ENCODE peak calls at places on chromosomes 16 and 17, in five cellular contexts. T is endodermal cell, R is neural progenitor cell, C is cardiac muscle cell, P is heart left ventricle. A is an unnamed sample.

GRCh38 chr16:526181-527014 is 1.1 kb upstream of the CAPN15 start:
- DNase-seq in C (peak; percentile 66), R (peak; percentile 78), T (peak; percentile 81), P (peak; percentile 75), A (no peak)

GRCh38 chr17:3511841-3512511 is 36.2 kb downstream of the ASPA start:
- DNase-seq in C (peak; percentile 14), P (no peak), T (no peak), R (no peak), A (no peak)

GRCh38 chr17:69254187-69254586 is 25.6 kb upstream of the ABCA10 start:
- DNase-seq in C (no peak), T (no peak), P (no peak), R (no peak), A (no peak)

GRCh38 chr17:2222901-2223616 is 80.5 kb downstream of the SMG6 start:
- DNase-seq in R (peak; percentile 21), C (peak; percentile 81), P (peak; percentile 87), T (no peak), A (no peak)

GRCh38 chr16:56382459-56382858 is 42.9 kb downstream of the AMFR start:
- DNase-seq in R (no peak), C (no peak), T (no peak), P (no peak), A (no peak)

GRCh38 chr16:1511662-1512061 is 18.5 kb downstream of the TELO2 start:
- DNase-seq in P (no peak), T (no peak), C (no peak), R (no peak), A (no peak)

GRCh38 chr16:49478107-49478506 is 104.5 kb downstream of the C16orf78 start:
- DNase-seq in P (no peak), T (no peak), R (no peak), C (no peak), A (no peak)

GRCh38 chr17:71024969-71025368 is 855.6 kb downstream of the KCNJ2 start:
- DNase-seq in T (no peak), C (no peak), P (no peak), R (no peak), A (no peak)

GRCh38 chr17:47719411-47720152 is 13.5 kb upstream of the TBX21 start:
- DNase-seq in T (no peak), P (no peak), R (no peak), C (peak; percentile 43), A (no peak)

GRCh38 chr16:16144416-16144815 is 78.9 kb downstream of the ABCC6 start:
- DNase-seq in P (no peak), C (no peak), T (no peak), R (no peak), A (no peak)

GRCh38 chr16:67719778-67720144 is 645 bp upstream of the GFOD2 start:
- DNase-seq in C (peak; percentile 58), P (peak; percentile 41), T (peak; percentile 76), R (peak; percentile 57), A (no peak)

GRCh38 chr17:79536212-79536840 is 74.5 kb downstream of the RBFOX3 start:
- DNase-seq in R (no peak), T (no peak), P (no peak), C (no peak), A (no peak)

GRCh38 chr17:32350662-32351418 is 883 bp downstream of the ZNF207 start:
- DNase-seq in R (peak; percentile 50), C (peak; percentile 80), T (no peak), P (no peak), A (no peak)

GRCh38 chr17:72376486-72377345 is 255.9 kb downstream of the SOX9 start:
- DNase-seq in R (no peak), C (no peak), T (no peak), P (no peak), A (no peak)

GRCh38 chr16:46895399-46896313 is 11.5 kb downstream of the GPT2 start:
- DNase-seq in C (no peak), P (no peak), T (peak; percentile 54), R (no peak), A (no peak)

GRCh38 chr16:79721186-79721745 is 120.7 kb upstream of the MAF start:
- DNase-seq in T (no peak), C (no peak), R (no peak), P (no peak), A (no peak)

GRCh38 chr17:50620848-50621247 is 13.8 kb upstream of the ABCC3 start:
- DNase-seq in P (no peak), R (peak; percentile 49), T (peak; percentile 93), C (no peak), A (no peak)

GRCh38 chr17:52470553-52470952 is 312.0 kb upstream of the CA10 start:
- DNase-seq in T (no peak), R (no peak), C (no peak), P (no peak), A (no peak)

GRCh38 chr16:88472042-88472441 is 19.0 kb downstream of the ZFPM1 start:
- DNase-seq in P (no peak), R (no peak), T (no peak), C (no peak), A (no peak)

GRCh38 chr16:67674851-67675578 is 8.4 kb downstream of the C16orf86 start:
- DNase-seq in P (peak; percentile 25), C (no peak), R (no peak), T (peak; percentile 44), A (no peak)

GRCh38 chr17:8630227-8630801 is at the start of gene MYH10:
- DNase-seq in R (no peak), C (no peak), T (no peak), P (no peak), A (no peak)

GRCh38 chr16:85220125-85220839 is 108.0 kb upstream of the CIBAR2 start:
- DNase-seq in T (no peak), C (peak; percentile 84), P (peak; percentile 86), R (no peak), A (no peak)

GRCh38 chr17:3535253-3535995 is 22.2 kb downstream of the TRPV3 start:
- DNase-seq in R (peak; percentile 86), T (peak; percentile 94), P (peak; percentile 70), C (peak; percentile 91), A (no peak)

GRCh38 chr17:55294042-55294751 is 29.4 kb downstream of the HLF start:
- DNase-seq in P (no peak), T (peak; percentile 41), R (no peak), C (no peak), A (no peak)

GRCh38 chr16:70399326-70399725 is 39.6 kb downstream of the ST3GAL2 start:
- DNase-seq in C (no peak), P (no peak), R (no peak), T (no peak), A (no peak)

DNA sequence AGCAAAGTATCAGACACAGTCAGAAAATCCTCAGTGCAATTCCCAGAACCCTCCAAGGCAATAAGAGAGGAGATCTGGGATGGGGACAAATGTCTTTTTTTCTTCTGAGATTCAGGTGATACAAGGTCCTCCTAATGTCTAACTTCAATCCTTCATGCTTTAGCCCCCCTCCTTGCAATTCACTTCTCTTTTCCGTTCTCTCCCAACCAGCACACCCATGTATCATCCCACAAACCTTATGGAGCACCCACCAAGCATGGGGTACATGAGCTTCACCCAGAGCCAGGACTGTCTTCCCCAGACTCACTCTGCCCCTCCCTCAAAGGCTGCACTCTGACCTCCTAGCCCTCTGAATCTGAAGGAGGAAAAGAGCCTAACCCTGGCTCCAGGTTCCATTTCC is 10.1 kb downstream of the HDAC5 start:
- DNase-seq in R (no peak), T (peak; percentile 41), C (no peak), P (no peak), A (no peak)
- H3K4me1 ChIP-seq in R (peaks cover 15% of the 10 kb centered on the region), T (peaks cover 10% of the 10 kb centered on the region), C (peaks cover 63% of the 10 kb centered on the region), P (peaks cover 95% of the 10 kb centered on the region), A (peaks cover 93% of the 10 kb centered on the region)

GRCh38 chr16:19520861-19521331 is 1.0 kb downstream of the GDE1 start:
- DNase-seq in T (no peak), P (no peak), C (peak; percentile 36), R (no peak), A (no peak)

GRCh38 chr16:19518423-19518822 is 3.5 kb downstream of the GDE1 start:
- DNase-seq in C (no peak), P (no peak), T (no peak), R (no peak), A (no peak)

GRCh38 chr16:19513377-19514053 is 8.4 kb downstream of the GDE1 start:
- DNase-seq in C (peak; percentile 56), P (no peak), T (no peak), R (no peak), A (peak; percentile 21)

GRCh38 chr16:19515765-19516164 is 6.1 kb downstream of the GDE1 start:
- DNase-seq in R (no peak), T (no peak), C (no peak), P (no peak), A (no peak)

GRCh38 chr16:19517424-19518089 is 4.3 kb downstream of the GDE1 start:
- DNase-seq in T (no peak), C (no peak), P (no peak), R (no peak), A (no peak)
- H3K4me1 ChIP-seq in T (no peaks in the 10 kb centered on the region), C (peaks cover 9% of the 10 kb centered on the region), P (peaks cover 37% of the 10 kb centered on the region), R (peaks cover 5% of the 10 kb centered on the region), A (peaks cover 34% of the 10 kb centered on the region)

GRCh38 chr16:22815863-22816262 is 1.9 kb downstream of the HS3ST2 start:
- DNase-seq in P (no peak), T (no peak), R (no peak), C (no peak), A (no peak)
- H3K4me1 ChIP-seq in P (peaks cover 16% of the 10 kb centered on the region), T (no peaks in the 10 kb centered on the region), R (peaks cover 7% of the 10 kb centered on the region), C (peaks cover 4% of the 10 kb centered on the region), A (peaks cover 23% of the 10 kb centered on the region)

GRCh38 chr17:17787568-17787967 is 49.2 kb downstream of the SREBF1 start:
- DNase-seq in C (no peak), T (no peak), R (no peak), P (no peak), A (no peak)
- H3K4me1 ChIP-seq in C (peaks cover 29% of the 10 kb centered on the region), T (peaks cover 35% of the 10 kb centered on the region), R (peaks cover 70% of the 10 kb centered on the region), P (peaks cover 67% of the 10 kb centered on the region), A (peaks cover 75% of the 10 kb centered on the region)

GRCh38 chr16:29825145-29826044 is 5.1 kb downstream of the MVP start:
- DNase-seq in R (peak; percentile 41), C (peak; percentile 79), T (peak; percentile 65), P (peak; percentile 84), A (no peak)
- H3K4me1 ChIP-seq in R (peaks cover 14% of the 10 kb centered on the region), C (no peaks in the 10 kb centered on the region), T (peaks cover 6% of the 10 kb centered on the region), P (peaks cover 68% of the 10 kb centered on the region), A (peaks cover 83% of the 10 kb centered on the region)

GRCh38 chr16:31502981-31503380 is 5.2 kb downstream of the RUSF1 start:
- DNase-seq in R (no peak), T (no peak), C (peak; percentile 49), P (no peak), A (no peak)

GRCh38 chr16:31507617-31507928 is 618 bp downstream of the RUSF1 start:
- DNase-seq in R (no peak), T (no peak), P (no peak), C (no peak), A (no peak)

GRCh38 chr16:31507929-31508705 is at the start of gene RUSF1:
- DNase-seq in C (peak; percentile 93), P (peak; percentile 96), R (peak; percentile 97), T (peak; percentile 97), A (peak; percentile 97)

GRCh38 chr16:31504159-31504558 is 4.0 kb downstream of the RUSF1 start:
- DNase-seq in T (no peak), R (no peak), C (no peak), P (no peak), A (no peak)

GRCh38 chr16:31505483-31505882 is 2.7 kb downstream of the RUSF1 start:
- DNase-seq in T (no peak), R (no peak), P (no peak), C (no peak), A (no peak)
- H3K4me1 ChIP-seq in T (no peaks in the 10 kb centered on the region), R (peaks cover 13% of the 10 kb centered on the region), P (peaks cover 73% of the 10 kb centered on the region), C (peaks cover 12% of the 10 kb centered on the region), A (peaks cover 26% of the 10 kb centered on the region)

GRCh38 chr17:35790826-35791225 is 4.6 kb downstream of the MMP28 start:
- DNase-seq in T (peak; percentile 19), R (no peak), P (no peak), C (no peak), A (no peak)
- H3K4me1 ChIP-seq in T (no peaks in the 10 kb centered on the region), R (no peaks in the 10 kb centered on the region), P (peaks cover 16% of the 10 kb centered on the region), C (peaks cover 13% of the 10 kb centered on the region), A (peaks cover 94% of the 10 kb centered on the region)

A was measured in esophagus muscularis mucosa.